ENCODE peak calls at places on chromosome 20, in four cellular contexts. One of them, this sample, is unnamed.
A peak's percentile ranks its signal among the peaks of the same experiment; 100 is the strongest.

GRCh38 chr20:61839912-61840441 is 225.7 kb downstream of the TAF4 start:
- DNase-seq in iPS DF 19.7: no peak
- DNase-seq in testis: no peak
- DNase-seq in GDM1: no peak
- DNase-seq in this sample: no peak

GRCh38 chr20:43544501-43544900 is 14.3 kb upstream of the SGK2 start:
- DNase-seq in GDM1: no peak
- DNase-seq in iPS DF 19.7: no peak
- DNase-seq in testis: no peak
- DNase-seq in this sample: no peak

GRCh38 chr20:38843346-38843745 is 37.8 kb downstream of the PPP1R16B start:
- DNase-seq in GDM1: no peak
- DNase-seq in testis: no peak
- DNase-seq in iPS DF 19.7: no peak
- DNase-seq in this sample: no peak

GRCh38 chr20:18504479-18505060 is 3.2 kb upstream of the SEC23B start:
- DNase-seq in testis: peak; percentile 40
- DNase-seq in iPS DF 19.7: no peak
- DNase-seq in GDM1: no peak
- DNase-seq in this sample: no peak

GRCh38 chr20:20955837-20956236 is 150.3 kb downstream of the LINC00237 start:
- DNase-seq in iPS DF 19.7: no peak
- DNase-seq in GDM1: no peak
- DNase-seq in testis: no peak
- DNase-seq in this sample: no peak

GRCh38 chr20:12198281-12198680 is 280.6 kb downstream of the BTBD3 start:
- DNase-seq in testis: no peak
- DNase-seq in iPS DF 19.7: no peak
- DNase-seq in GDM1: no peak
- DNase-seq in this sample: no peak

GRCh38 chr20:57205625-57206219 is 60.7 kb downstream of the BMP7 start:
- DNase-seq in GDM1: no peak
- DNase-seq in testis: no peak
- DNase-seq in iPS DF 19.7: no peak
- DNase-seq in this sample: no peak

GRCh38 chr20:46358336-46359058 is 47.9 kb downstream of the ELMO2 start:
- DNase-seq in testis: no peak
- DNase-seq in iPS DF 19.7: no peak
- DNase-seq in GDM1: no peak
- DNase-seq in this sample: no peak

GRCh38 chr20:51624157-51624731 is 81.7 kb upstream of the NFATC2 start:
- DNase-seq in testis: peak; percentile 61
- DNase-seq in GDM1: peak; percentile 24
- DNase-seq in iPS DF 19.7: no peak
- DNase-seq in this sample: no peak

GRCh38 chr20:14963262-14963663 is 625.9 kb upstream of the FLRT3 start:
- DNase-seq in testis: no peak
- DNase-seq in iPS DF 19.7: peak; percentile 7
- DNase-seq in GDM1: no peak
- DNase-seq in this sample: no peak

GRCh38 chr20:35871311-35871771 is 83.0 kb downstream of the SCAND1 start:
- DNase-seq in testis: peak; percentile 50
- DNase-seq in iPS DF 19.7: no peak
- DNase-seq in GDM1: no peak
- DNase-seq in this sample: no peak

GRCh38 chr20:16904751-16905150 is 156.6 kb downstream of the OTOR start:
- DNase-seq in GDM1: no peak
- DNase-seq in iPS DF 19.7: no peak
- DNase-seq in testis: no peak
- DNase-seq in this sample: no peak

GRCh38 chr20:25526446-25526845 is 58.9 kb downstream of the NINL start:
- DNase-seq in GDM1: no peak
- DNase-seq in iPS DF 19.7: no peak
- DNase-seq in testis: no peak
- DNase-seq in this sample: no peak

GRCh38 chr20:59078231-59078630 is 35.6 kb upstream of the PRELID3B start:
- DNase-seq in GDM1: no peak
- DNase-seq in testis: no peak
- DNase-seq in iPS DF 19.7: no peak
- DNase-seq in this sample: no peak

GRCh38 chr20:33663161-33664084 is 1.3 kb downstream of the C20orf144 start:
- DNase-seq in testis: peak; percentile 82
- DNase-seq in iPS DF 19.7: no peak
- DNase-seq in GDM1: peak; percentile 54
- DNase-seq in this sample: peak; percentile 47

GRCh38 chr20:31837896-31838397 is 7.5 kb downstream of the FOXS1 start:
- DNase-seq in iPS DF 19.7: no peak
- DNase-seq in GDM1: no peak
- DNase-seq in testis: no peak
- DNase-seq in this sample: no peak

GRCh38 chr20:20206788-20207187 is 154.5 kb downstream of the CFAP61 start:
- DNase-seq in GDM1: no peak
- DNase-seq in testis: no peak
- DNase-seq in iPS DF 19.7: no peak
- DNase-seq in this sample: no peak

GRCh38 chr20:61483336-61484067 is 231.4 kb downstream of the CDH4 start:
- DNase-seq in GDM1: no peak
- DNase-seq in testis: no peak
- DNase-seq in iPS DF 19.7: no peak
- DNase-seq in this sample: no peak

GRCh38 chr20:35561268-35561667 is 19.4 kb downstream of the ERGIC3 start:
- DNase-seq in iPS DF 19.7: no peak
- DNase-seq in testis: peak; percentile 40
- DNase-seq in GDM1: no peak
- DNase-seq in this sample: no peak

GRCh38 chr20:47350181-47350550 is 6.3 kb downstream of the ZMYND8 start:
- DNase-seq in GDM1: no peak
- DNase-seq in testis: no peak
- DNase-seq in iPS DF 19.7: no peak
- DNase-seq in this sample: no peak

GRCh38 chr20:46293084-46293483 is 15.2 kb downstream of the CDH22 start:
- DNase-seq in iPS DF 19.7: peak; percentile 17
- DNase-seq in GDM1: no peak
- DNase-seq in testis: peak; percentile 17
- DNase-seq in this sample: no peak